ENCODE peak calls at places on chromosomes 6 and 20, in four cellular contexts. N is A549, P is ovary, S is IMR-90. V is an unnamed sample.

GRCh38 chr20:20483328-20483727 is 115.4 kb downstream of the INSM1 start:
- DNase-seq in N (no peak), P (no peak), S (no peak), V (no peak)

GRCh38 chr6:137165375-137166246 is 7.8 kb downstream of the IL22RA2 start:
- DNase-seq in N (peak), P (no peak), S (no peak), V (peak)

GRCh38 chr6:30689985-30690384 is 799 bp downstream of the NRM start:
- DNase-seq in N (no peak), P (peak), S (no peak), V (no peak)

GRCh38 chr20:60960500-60960899 is 291.6 kb upstream of the CDH4 start:
- DNase-seq in N (no peak), P (no peak), S (no peak), V (no peak)

GRCh38 chr20:4476903-4477302 is 244.8 kb upstream of the PRND start:
- DNase-seq in N (no peak), P (no peak), S (no peak), V (no peak)

GRCh38 chr6:34145161-34146020 is 496 bp downstream of the GRM4 start:
- DNase-seq in N (peak), P (peak), S (peak), V (no peak)

GRCh38 chr6:11076540-11076939 is 17.1 kb upstream of the SMIM13 start:
- DNase-seq in N (no peak), P (no peak), S (no peak), V (no peak)

GRCh38 chr6:159065091-159065490 is 20.3 kb upstream of the TAGAP start:
- DNase-seq in N (no peak), P (no peak), S (no peak), V (no peak)

GRCh38 chr20:3251806-3252205 is 12.8 kb upstream of the SLC4A11 start:
- DNase-seq in N (no peak), P (no peak), S (peak), V (no peak)

GRCh38 chr6:43096451-43097097 is 20.5 kb downstream of the PTK7 start:
- DNase-seq in N (no peak), P (no peak), S (peak), V (no peak)

GRCh38 chr6:87907521-87907920 is 140.1 kb upstream of the SPACA1 start:
- DNase-seq in N (no peak), P (no peak), S (peak), V (no peak)

GRCh38 chr20:5531318-5532081 is 214.7 kb upstream of the PROKR2 start:
- DNase-seq in N (peak), P (no peak), S (peak), V (no peak)

GRCh38 chr6:90062051-90062450 is 167.8 kb downstream of the GJA10 start:
- DNase-seq in N (no peak), P (no peak), S (no peak), V (no peak)

GRCh38 chr6:154138806-154139205 is 99.8 kb downstream of the OPRM1 start:
- DNase-seq in N (no peak), P (no peak), S (no peak), V (no peak)

GRCh38 chr6:45590225-45590624 is 212.5 kb upstream of the SUPT3H start:
- DNase-seq in N (peak), P (no peak), S (peak), V (no peak)

GRCh38 chr20:1961374-1961773 is 32.5 kb downstream of the PDYN start:
- DNase-seq in N (no peak), P (no peak), S (no peak), V (no peak)

GRCh38 chr20:5119143-5119434 is 669 bp downstream of the PCNA start:
- DNase-seq in N (no peak), P (no peak), S (no peak), V (no peak)

GRCh38 chr6:51619042-51619799 is 468.2 kb downstream of the PKHD1 start:
- DNase-seq in N (no peak), P (no peak), S (no peak), V (no peak)

GRCh38 chr6:157668690-157669089 is 154.4 kb upstream of the SNX9 start:
- DNase-seq in N (no peak), P (no peak), S (no peak), V (no peak)

GRCh38 chr6:25138697-25139051 is 140.5 kb upstream of the CARMIL1 start:
- DNase-seq in N (no peak), P (no peak), S (peak), V (no peak)

GRCh38 chr6:138844203-138844602 is 48.3 kb downstream of the ECT2L start:
- DNase-seq in N (no peak), P (peak), S (peak), V (no peak)

GRCh38 chr6:82589509-82590206 is 226.0 kb downstream of the TPBG start:
- DNase-seq in N (peak), P (no peak), S (peak), V (no peak)

GRCh38 chr20:25057234-25058050 is 497 bp downstream of the ACSS1 start:
- DNase-seq in N (peak), P (peak), S (peak), V (peak)

GRCh38 chr6:43334466-43335095 is 26.0 kb upstream of the CRIP3 start:
- DNase-seq in N (peak), P (no peak), S (peak), V (no peak)

GRCh38 chr6:52157301-52157930 is 28.8 kb upstream of the IL17A start:
- DNase-seq in N (no peak), P (no peak), S (peak), V (no peak)

GRCh38 chr6:43294536-43294935 is 3.5 kb upstream of the SLC22A7 start:
- DNase-seq in N (no peak), P (no peak), S (no peak), V (no peak)

GRCh38 chr6:25456249-25456648 is 177.1 kb downstream of the CARMIL1 start:
- DNase-seq in N (no peak), P (no peak), S (no peak), V (no peak)

GRCh38 chr6:26311012-26311384 is 54.0 kb upstream of the BTN3A2 start:
- DNase-seq in N (peak), P (peak), S (peak), V (no peak)

GRCh38 chr20:10843161-10843711 is 169.4 kb upstream of the JAG1 start:
- DNase-seq in N (no peak), P (no peak), S (peak), V (no peak)

GRCh38 chr6:130997061-130997753 is 65.8 kb downstream of the EPB41L2 start:
- DNase-seq in N (no peak), P (no peak), S (peak), V (no peak)

GRCh38 chr6:83958250-83958685 is 75.3 kb upstream of the MRAP2 start:
- DNase-seq in N (no peak), P (no peak), S (peak), V (no peak)

GRCh38 chr6:144063744-144064401 is 31.5 kb downstream of the SF3B5 start:
- DNase-seq in N (peak), P (peak), S (no peak), V (peak)

GRCh38 chr6:146258206-146258605 is 229.3 kb downstream of the GRM1 start:
- DNase-seq in N (no peak), P (no peak), S (no peak), V (no peak)

GRCh38 chr6:90431521-90432407 is 135.1 kb upstream of the BACH2 start:
- DNase-seq in N (no peak), P (no peak), S (no peak), V (no peak)

GRCh38 chr20:3705970-3706739 is 6.2 kb downstream of the SIGLEC1 start:
- DNase-seq in N (no peak), P (no peak), S (no peak), V (no peak)

GRCh38 chr6:125745281-125746018 is 4.0 kb upstream of the HEY2 start:
- DNase-seq in N (no peak), P (no peak), S (no peak), V (no peak)

GRCh38 chr6:14881399-14881798 is 364.5 kb upstream of the JARID2 start:
- DNase-seq in N (peak), P (no peak), S (peak), V (no peak)

DNA sequence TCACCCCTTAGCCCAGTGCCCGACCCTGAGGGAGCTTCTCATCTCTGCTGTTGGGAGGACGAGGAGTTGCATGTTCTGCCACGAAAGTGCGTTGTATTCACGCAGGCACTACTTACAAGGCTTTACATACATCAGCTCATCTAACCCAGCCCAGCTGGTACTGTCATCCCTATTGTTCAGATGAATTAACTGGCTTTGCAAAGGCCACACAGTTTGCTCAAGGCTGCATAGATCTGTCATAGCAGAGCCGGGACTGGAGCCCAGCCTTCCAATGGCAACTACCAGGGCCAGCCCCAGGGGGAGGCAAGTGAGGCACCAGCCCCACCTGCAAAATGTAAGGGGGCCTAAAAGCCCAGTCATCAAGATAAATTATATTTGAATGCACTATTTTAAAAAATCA is 257.6 kb downstream of the NFATC2 start:
- DNase-seq in N (no peak), P (no peak), S (no peak), V (no peak)
- H3K27ac ChIP-seq in N (no peak), P (no peak), S (no peak), V (no peak)

DNA sequence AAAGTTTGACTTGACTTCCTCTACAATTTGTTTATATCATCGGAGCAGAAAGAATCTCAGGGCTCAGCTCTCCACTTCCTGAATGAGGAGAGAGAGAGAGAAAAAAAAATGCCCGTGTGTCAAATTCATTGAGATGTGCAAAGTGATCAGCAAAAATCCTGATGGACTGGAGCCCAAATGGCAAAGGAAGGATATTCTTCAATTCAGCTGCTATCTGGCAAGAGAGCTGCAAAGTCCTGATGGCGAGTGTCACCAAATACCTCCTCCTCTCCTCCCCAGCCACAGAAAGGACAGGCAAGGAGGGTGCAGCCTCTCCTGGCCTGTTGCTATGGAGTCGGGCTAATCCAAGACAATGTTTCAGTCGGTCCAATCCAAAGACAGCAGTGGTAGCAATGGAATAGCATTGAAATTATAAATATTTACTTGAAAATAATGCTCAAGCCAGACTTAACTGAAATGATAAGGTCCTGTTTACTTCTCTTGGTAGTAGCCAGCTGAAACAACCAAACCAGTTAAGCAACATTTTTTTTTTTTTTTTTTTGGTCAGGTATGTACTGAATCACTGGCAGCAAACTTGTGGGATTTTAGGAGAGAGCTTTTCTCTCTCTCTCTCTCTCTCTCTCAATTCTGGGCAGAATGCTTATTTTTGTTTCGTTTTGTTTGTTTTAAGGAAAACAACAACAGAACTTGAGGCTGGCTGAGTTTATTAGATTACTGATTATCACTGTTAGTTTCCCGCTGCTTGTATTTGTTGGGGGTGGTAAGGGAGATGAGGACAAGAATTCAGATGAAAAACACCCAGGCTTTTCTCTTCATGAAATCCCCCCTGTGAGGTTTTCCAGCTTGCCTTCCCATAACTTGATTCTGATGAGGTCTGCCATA is 204.2 kb downstream of the BCAS1 start:
- DNase-seq in N (peak), P (no peak), S (peak), V (no peak)
- TF ChIP-seq POLR2A in N (no peak), P (no peak), S (no peak), V (no peak)

GRCh38 chr6:161132384-161132783 is 140.8 kb downstream of the MAP3K4 start:
- DNase-seq in N (no peak), P (no peak), S (no peak), V (no peak)

GRCh38 chr6:161131367-161131766 is 139.8 kb downstream of the MAP3K4 start:
- DNase-seq in N (no peak), P (no peak), S (no peak), V (no peak)

GRCh38 chr6:161128680-161129196 is 137.2 kb downstream of the MAP3K4 start:
- DNase-seq in N (peak), P (no peak), S (peak), V (no peak)

GRCh38 chr6:161128230-161128629 is 136.7 kb downstream of the MAP3K4 start:
- DNase-seq in N (no peak), P (no peak), S (no peak), V (no peak)

GRCh38 chr6:161130606-161131005 is 139.0 kb downstream of the MAP3K4 start:
- DNase-seq in N (no peak), P (no peak), S (no peak), V (no peak)
- H3K27ac ChIP-seq in N (no peak), P (no peak), S (no peak), V (no peak)

GRCh38 chr20:31597483-31597858 is 7.6 kb upstream of the ID1 start:
- DNase-seq in N (no peak), P (no peak), S (no peak), V (no peak)

GRCh38 chr20:31596831-31597482 is 8.1 kb upstream of the ID1 start:
- DNase-seq in N (no peak), P (no peak), S (no peak), V (no peak)

GRCh38 chr20:31595380-31595653 is 9.8 kb upstream of the ID1 start:
- DNase-seq in N (no peak), P (no peak), S (no peak), V (no peak)

GRCh38 chr20:31594558-31595379 is 10.3 kb upstream of the ID1 start:
- DNase-seq in N (peak), P (no peak), S (no peak), V (no peak)

DNA sequence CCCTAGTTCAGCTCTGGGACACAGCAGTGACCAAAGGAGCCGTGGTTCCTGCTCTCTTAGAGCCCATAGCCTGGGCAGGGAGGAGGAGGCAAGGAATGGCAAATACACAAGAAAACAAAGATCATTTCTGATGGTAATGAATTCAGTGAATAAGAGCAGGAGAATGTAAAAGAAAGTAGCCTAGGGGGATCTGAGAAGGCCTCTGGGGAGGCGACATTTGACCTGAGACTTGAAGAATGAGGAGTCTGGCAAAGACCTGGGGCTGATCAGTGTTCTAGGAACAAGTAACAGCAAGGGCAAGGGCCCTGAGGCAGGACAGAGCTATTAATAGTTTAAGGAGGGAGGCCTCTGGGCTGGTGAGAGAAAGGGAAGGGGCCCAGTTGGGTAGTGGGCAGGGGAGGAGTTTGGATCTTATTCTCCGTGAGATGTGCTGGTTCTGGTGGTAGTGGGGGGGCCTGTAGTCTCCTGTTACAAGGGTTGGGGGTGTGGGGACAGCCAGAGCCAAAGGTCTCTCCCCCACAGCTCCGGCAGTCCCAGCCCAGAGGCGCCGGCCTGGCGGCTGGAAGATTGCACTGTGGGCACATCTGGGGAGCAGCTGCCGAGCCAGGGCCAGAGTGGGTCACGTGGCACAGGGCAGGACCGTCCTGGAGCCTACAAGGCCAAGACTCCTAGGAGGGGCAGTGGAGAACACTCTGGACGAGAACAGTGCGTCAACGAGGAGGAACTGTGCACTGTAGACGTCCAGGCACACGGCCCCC is 9.3 kb upstream of the ID1 start:
- DNase-seq in N (peak), P (peak), S (peak), V (peak)
- TF ChIP-seq POLR2A in N (peak), P (no peak), S (peak), V (peak)

GRCh38 chr20:44644384-44645131 is 6.9 kb downstream of the ADA start:
- DNase-seq in N (peak), P (no peak), S (no peak), V (peak)
- H3K27ac ChIP-seq in N (peak), P (no peak), S (no peak), V (peak)

GRCh38 chr20:50323209-50323608 is 132.6 kb downstream of the CEBPB start:
- DNase-seq in N (no peak), P (peak), S (no peak), V (no peak)

GRCh38 chr20:50325651-50326050 is 135.0 kb downstream of the CEBPB start:
- DNase-seq in N (no peak), P (no peak), S (no peak), V (no peak)

GRCh38 chr20:50322703-50323131 is 132.1 kb downstream of the CEBPB start:
- DNase-seq in N (no peak), P (peak), S (no peak), V (no peak)

GRCh38 chr20:50325215-50325614 is 134.6 kb downstream of the CEBPB start:
- DNase-seq in N (no peak), P (no peak), S (no peak), V (no peak)

DNA sequence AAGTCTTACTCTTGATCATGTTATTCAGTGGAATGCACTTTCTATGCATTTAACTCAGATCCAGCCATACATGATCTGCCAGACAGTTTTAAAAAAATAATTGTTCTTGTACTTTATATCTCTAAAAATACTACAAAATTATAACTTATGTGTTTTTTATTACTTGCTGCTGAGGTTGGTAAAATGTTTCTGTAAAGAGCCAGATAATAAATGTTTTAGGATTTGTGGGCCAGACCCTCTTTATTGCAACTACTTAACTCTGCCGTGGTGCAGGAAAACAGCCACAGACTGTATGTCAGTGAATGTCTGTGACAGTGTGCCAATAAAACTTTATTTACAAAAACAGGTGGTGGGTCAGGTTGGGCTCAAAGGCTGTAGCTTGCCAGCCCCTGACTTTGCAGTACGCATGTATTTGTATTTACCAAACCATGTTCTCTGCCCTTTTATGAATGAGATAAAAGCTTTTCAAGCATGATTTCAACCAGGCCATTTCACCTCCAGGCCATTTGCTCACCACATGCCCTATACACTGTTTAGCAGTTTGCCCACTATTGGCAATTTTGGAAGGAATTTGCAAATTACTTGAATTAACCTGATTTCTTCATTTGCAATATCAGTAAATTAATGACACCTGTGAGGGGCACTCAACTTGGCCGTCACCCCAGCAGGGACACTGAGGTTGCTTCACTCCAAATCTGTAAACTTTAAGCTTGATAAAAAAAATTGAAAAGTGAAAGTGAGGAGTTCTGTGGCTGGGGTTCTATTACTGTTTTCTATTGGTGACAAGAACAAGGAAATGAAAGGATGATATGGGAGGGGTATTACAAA is 133.4 kb downstream of the CEBPB start:
- DNase-seq in N (no peak), P (no peak), S (no peak), V (no peak)
- TF ChIP-seq POLR2A in N (no peak), P (no peak), S (no peak), V (no peak)

GRCh38 chr6:148495029-148495428 is 152.4 kb downstream of the SASH1 start:
- DNase-seq in N (no peak), P (no peak), S (no peak), V (no peak)

GRCh38 chr6:148493374-148493773 is 150.7 kb downstream of the SASH1 start:
- DNase-seq in N (no peak), P (no peak), S (no peak), V (no peak)

GRCh38 chr6:148492654-148493290 is 150.1 kb downstream of the SASH1 start:
- DNase-seq in N (no peak), P (no peak), S (no peak), V (no peak)

GRCh38 chr6:148491638-148492210 is 149.1 kb downstream of the SASH1 start:
- DNase-seq in N (no peak), P (no peak), S (peak), V (no peak)

GRCh38 chr6:148494226-148494625 is 151.6 kb downstream of the SASH1 start:
- DNase-seq in N (no peak), P (no peak), S (no peak), V (no peak)
- H3K27ac ChIP-seq in N (no peak), P (no peak), S (no peak), V (no peak)